ENCODE peak calls at places on chromosomes 4 and X, in seven cellular contexts. P is stimulated activated CD8-positive, alpha-beta memory T cell treated with anti-CD3 and anti-CD28 coated beads, Interleukin-4, amount 100 ng/mL, for 48 hours; N is T follicular helper cell; F is heart right ventricle; R is A172; O is left cardiac atrium; U is mucosa of descending colon. M is an unnamed sample.

GRCh38 chrX:155262970-155263754 is 1.1 kb downstream of the RAB39B start:
- DNase-seq in U (no peak), F (no peak), O (no peak), N (no peak), R (no peak), P (no peak), M (no peak)

GRCh38 chr4:39970559-39971270 is 7.0 kb downstream of the PDS5A start:
- DNase-seq in F (no peak), N (no peak), P (no peak), R (peak; percentile 56), U (no peak), O (no peak), M (no peak)

GRCh38 chr4:40992472-40993298 is 221.7 kb downstream of the APBB2 start:
- DNase-seq in O (no peak), R (peak; percentile 79), N (no peak), U (no peak), P (no peak), F (no peak), M (no peak)

GRCh38 chr4:147194107-147194506 is 248.4 kb upstream of the TTC29 start:
- DNase-seq in F (peak; percentile 29), N (no peak), U (no peak), R (no peak), O (peak; percentile 26), P (no peak), M (no peak)

GRCh38 chr4:53196872-53197759 is 168.7 kb downstream of the SCFD2 start:
- DNase-seq in U (no peak), R (peak; percentile 59), F (no peak), P (no peak), N (no peak), O (no peak), M (no peak)

GRCh38 chr4:16461362-16461761 is 235.1 kb upstream of the TAPT1 start:
- DNase-seq in N (no peak), R (no peak), U (no peak), F (no peak), P (no peak), O (no peak), M (no peak)

GRCh38 chrX:123083924-123084323 is 100.2 kb upstream of the GRIA3 start:
- DNase-seq in N (no peak), F (no peak), U (no peak), P (no peak), O (no peak), R (no peak), M (no peak)

GRCh38 chrX:25125483-25125882 is 109.7 kb upstream of the ARX start:
- DNase-seq in U (no peak), O (no peak), N (no peak), P (no peak), R (no peak), F (no peak), M (no peak)

GRCh38 chr4:21470531-21470930 is 478.0 kb downstream of the KCNIP4 start:
- DNase-seq in O (no peak), P (no peak), R (peak; percentile 57), U (no peak), F (peak; percentile 5), N (no peak), M (no peak)

GRCh38 chrX:44155126-44155525 is 181.9 kb upstream of the NDP start:
- DNase-seq in P (no peak), U (no peak), N (no peak), F (no peak), R (no peak), O (no peak), M (no peak)

GRCh38 chrX:12994321-12994720 is 19.4 kb downstream of the TMSB4X start:
- DNase-seq in N (no peak), R (no peak), O (no peak), P (no peak), U (no peak), F (no peak), M (no peak)

GRCh38 chr4:76377922-76378321 is 43.0 kb downstream of the CCDC158 start:
- DNase-seq in O (no peak), U (no peak), P (peak; percentile 68), N (peak; percentile 10), F (no peak), R (peak; percentile 8), M (no peak)

GRCh38 chr4:5976431-5976830 is 41.8 kb downstream of the C4orf50 start:
- DNase-seq in R (no peak), O (no peak), F (no peak), P (no peak), N (no peak), U (no peak), M (peak; percentile 2)

M was measured in left ventricle myocardium superior.